ENCODE peak calls at places on chromosomes 16 and 17, in five cellular contexts. Z, E, Y, T and S are unnamed samples.

GRCh38 chr16:25411376-25412081 is 153.9 kb upstream of the ZKSCAN2 start:
- DNase-seq in E (no peak), T (no peak), Y (no peak), Z (no peak), S (no peak)

GRCh38 chr16:15810411-15810810 is 46.4 kb downstream of the MYH11 start:
- DNase-seq in Y (no peak), E (no peak), T (no peak), Z (no peak), S (no peak)

GRCh38 chr17:63498621-63499195 is 21.8 kb downstream of the ACE start:
- DNase-seq in Z (no peak), E (no peak), Y (no peak), T (no peak), S (no peak)

GRCh38 chr17:21044971-21045370 is 2.2 kb upstream of the USP22 start:
- DNase-seq in Z (no peak), E (no peak), T (no peak), Y (no peak), S (no peak)

GRCh38 chr16:86975445-86975844 is 341.7 kb downstream of the C16orf95 start:
- DNase-seq in Z (peak), E (no peak), T (peak), Y (no peak), S (no peak)

GRCh38 chr17:345992-346785 is 6.4 kb downstream of the RPH3AL start:
- DNase-seq in E (no peak), Y (no peak), T (no peak), Z (no peak), S (no peak)

GRCh38 chr17:36547776-36548175 is 3.1 kb downstream of the GGNBP2 start:
- DNase-seq in E (no peak), T (no peak), Z (no peak), Y (no peak), S (no peak)

GRCh38 chr17:2421315-2422147 is 20.7 kb upstream of the MNT start:
- DNase-seq in Y (no peak), T (peak), Z (no peak), E (no peak), S (no peak)

GRCh38 chr16:4693956-4694663 is 748 bp downstream of the NUDT16L1 start:
- DNase-seq in T (peak), E (peak), Y (no peak), Z (peak), S (no peak)

GRCh38 chr17:59372138-59372751 is 40.8 kb downstream of the YPEL2 start:
- DNase-seq in E (no peak), T (no peak), Y (peak), Z (no peak), S (no peak)

GRCh38 chr17:82106697-82107305 is 8.8 kb upstream of the FASN start:
- DNase-seq in E (no peak), Z (peak), T (peak), Y (no peak), S (no peak)

GRCh38 chr16:70573451-70574121 is 50.0 kb downstream of the SF3B3 start:
- DNase-seq in Y (no peak), T (no peak), E (peak), Z (no peak), S (no peak)

GRCh38 chr16:2082171-2082982 is 34.6 kb downstream of the TSC2 start:
- DNase-seq in E (peak), T (no peak), Y (no peak), Z (no peak), S (no peak)

GRCh38 chr16:660459-661183 is 7.3 kb upstream of the RHOT2 start:
- DNase-seq in Z (peak), E (peak), Y (peak), T (peak), S (peak)

GRCh38 chr16:89195521-89196171 is 4.7 kb downstream of the SLC22A31 start:
- DNase-seq in Z (peak), Y (no peak), T (peak), E (no peak), S (peak)

GRCh38 chr17:6752068-6752909 is 3.6 kb upstream of the XAF1 start:
- DNase-seq in Z (no peak), E (peak), T (peak), Y (peak), S (peak)

GRCh38 chr17:17569691-17570090 is 21.8 kb downstream of the PEMT start:
- DNase-seq in Y (no peak), T (no peak), Z (no peak), E (peak), S (no peak)

GRCh38 chr16:51150159-51150893 is 744 bp downstream of the SALL1 start:
- DNase-seq in T (no peak), Y (no peak), Z (no peak), E (no peak), S (no peak)

GRCh38 chr16:51148674-51149228 is 2.3 kb downstream of the SALL1 start:
- DNase-seq in T (no peak), E (no peak), Y (no peak), Z (no peak), S (no peak)

GRCh38 chr16:51149251-51149661 is 1.8 kb downstream of the SALL1 start:
- DNase-seq in Y (no peak), T (no peak), Z (no peak), E (no peak), S (no peak)

GRCh38 chr16:51150894-51151320 is at the start of gene SALL1:
- DNase-seq in Z (no peak), T (no peak), Y (no peak), E (no peak), S (peak)

DNA sequence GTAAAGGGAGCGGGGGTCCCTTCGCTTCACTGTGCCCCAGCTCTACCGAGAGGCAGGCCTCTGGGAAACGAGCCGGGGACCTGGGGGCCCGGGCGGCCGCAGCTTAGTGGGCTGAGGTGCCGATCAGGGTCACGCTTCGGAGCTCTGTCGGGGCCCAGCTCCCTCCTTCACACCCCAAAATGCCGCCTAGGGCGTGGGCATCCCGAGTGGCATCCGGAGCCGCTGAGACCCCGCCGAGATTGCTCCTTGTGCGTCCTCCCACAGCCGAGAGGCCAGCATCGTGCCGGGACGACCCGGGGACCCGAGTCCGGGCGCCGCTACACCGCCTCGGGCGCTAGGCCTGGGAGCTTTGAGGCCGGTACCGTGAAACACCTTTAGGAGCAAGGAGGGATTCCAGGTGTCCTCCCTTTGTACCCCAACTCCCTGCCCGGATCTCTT is 1.3 kb downstream of the SALL1 start:
- DNase-seq in T (no peak), Z (no peak), Y (no peak), E (no peak), S (peak)
- H3K4me3 ChIP-seq in T (no peak), Z (no peak), Y (no peak), E (peak), S (no peak)

DNA sequence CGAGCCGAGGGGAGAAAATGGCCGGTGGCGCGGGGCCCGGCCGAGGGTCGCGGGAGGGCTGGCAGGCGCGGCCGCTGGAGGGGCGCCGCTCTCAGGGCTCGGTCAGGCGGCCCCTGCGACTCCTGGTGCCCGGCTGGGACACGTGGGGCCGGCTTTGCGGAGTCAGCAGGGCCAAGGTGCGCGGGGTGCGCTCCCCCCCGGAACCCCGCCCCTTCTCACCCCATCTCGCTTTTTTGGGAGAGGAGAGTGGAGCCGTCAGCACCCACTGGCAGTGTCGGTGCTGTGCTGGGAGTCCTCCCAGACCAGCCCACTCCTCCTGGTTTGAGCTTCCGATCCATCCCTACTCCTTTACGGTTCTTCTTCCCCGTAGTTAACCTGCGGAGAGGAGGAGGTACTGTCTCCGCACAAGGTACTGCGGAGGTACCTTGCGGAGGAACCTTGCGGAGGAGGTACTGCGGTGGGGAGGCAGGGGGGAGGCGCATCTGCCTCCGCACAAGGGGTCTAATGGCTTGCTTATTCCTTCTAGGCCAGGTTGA is 19.0 kb upstream of the CBX8 start:
- DNase-seq in E (no peak), Y (no peak), T (no peak), Z (no peak), S (no peak)
- H3K4me3 ChIP-seq in E (no peak), Y (no peak), T (no peak), Z (no peak), S (no peak)

GRCh38 chr17:48636177-48637018 is 10.2 kb upstream of the HOXB9 start:
- DNase-seq in T (peak), E (peak), Y (no peak), Z (peak), S (peak)
- H3K4me3 ChIP-seq in T (no peak), E (no peak), Y (no peak), Z (no peak), S (no peak)

GRCh38 chr16:19118938-19119431 is 5.2 kb downstream of the ITPRIPL2 start:
- DNase-seq in T (no peak), Z (no peak), Y (peak), E (no peak), S (no peak)
- H3K4me3 ChIP-seq in T (peak), Z (peak), Y (no peak), E (peak), S (peak)

DNA sequence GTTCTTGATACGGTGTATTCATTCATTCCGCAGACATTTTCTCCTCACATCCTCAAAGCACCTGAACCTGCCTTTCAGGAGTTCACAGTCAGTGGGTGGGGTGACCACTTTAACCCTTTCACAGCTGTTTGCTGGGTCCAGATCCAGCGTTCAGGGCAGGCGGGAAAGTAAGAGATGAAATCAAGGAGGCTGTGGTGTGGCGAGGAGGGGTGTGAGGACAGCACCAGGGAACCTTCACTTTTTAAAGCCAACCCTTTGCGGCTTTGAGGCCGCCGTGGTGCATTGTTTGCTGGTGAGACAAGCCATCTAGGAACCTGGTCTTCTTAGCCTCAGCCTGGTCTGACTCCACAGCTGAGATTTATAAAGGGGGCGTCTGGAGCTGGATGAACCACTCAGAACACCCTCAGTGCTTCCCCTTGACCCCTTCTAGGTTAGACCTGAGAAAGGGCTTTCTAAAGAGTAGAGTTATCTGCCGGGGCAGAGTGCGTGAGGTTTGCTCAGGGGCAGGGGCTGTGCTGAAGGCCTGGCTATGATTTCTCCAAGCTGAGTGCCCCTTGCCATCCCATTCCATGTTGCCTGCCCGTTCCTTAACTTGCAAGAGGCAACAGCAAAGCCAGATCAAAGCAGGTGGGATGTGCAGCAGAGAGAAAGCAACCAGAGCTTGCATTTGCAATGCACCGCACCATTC is 933 bp downstream of the CCR7 start:
- DNase-seq in E (no peak), T (peak), Y (no peak), Z (no peak), S (no peak)
- H3K4me3 ChIP-seq in E (no peak), T (no peak), Y (no peak), Z (peak), S (no peak)

GRCh38 chr17:26962255-26963162 is 331.4 kb upstream of the WSB1 start:
- DNase-seq in Y (no peak), E (no peak), Z (no peak), T (peak), S (no peak)
- H3K4me3 ChIP-seq in Y (no peak), E (no peak), Z (no peak), T (no peak), S (no peak)